ENCODE peak calls at places on chromosomes 13 and 19, in eight cellular contexts. C is fibroblast of lung, H is stomach, U is brain microvascular endothelial cell, B is bronchial epithelial cell, R is SK-N-SH, W is GM06990, M is neural progenitor cell. Y is an unnamed sample.

GRCh38 chr19:56537442-56537841 is 1.3 kb upstream of the ZFP28 start:
- DNase-seq in R (no peak), B (no peak), C (no peak), H (no peak), M (no peak), W (no peak), U (no peak), Y (no peak)

GRCh38 chr13:78598933-78599332 is 4.4 kb downstream of the POU4F1 start:
- DNase-seq in M (no peak), H (no peak), U (no peak), R (no peak), C (no peak), W (no peak), B (no peak), Y (no peak)

GRCh38 chr13:114049026-114049425 is 75.2 kb upstream of the C13orf46 start:
- DNase-seq in M (no peak), C (no peak), R (no peak), H (no peak), W (peak), U (no peak), B (no peak), Y (no peak)

GRCh38 chr19:18733196-18733647 is 49.7 kb downstream of the CRTC1 start:
- DNase-seq in H (peak), B (no peak), C (peak), R (peak), U (peak), M (no peak), W (no peak), Y (peak)

GRCh38 chr19:43699506-43700367 is 16.1 kb upstream of the IRGC start:
- DNase-seq in M (peak), B (peak), R (peak), H (peak), W (no peak), U (peak), C (peak), Y (peak)

GRCh38 chr13:73870970-73871935 is 263.0 kb downstream of the KLF12 start:
- DNase-seq in C (peak), U (peak), H (no peak), R (no peak), B (peak), W (no peak), M (no peak), Y (peak)

GRCh38 chr19:47486900-47487299 is 2.9 kb upstream of the KPTN start:
- DNase-seq in R (no peak), C (no peak), M (no peak), B (no peak), H (no peak), U (no peak), W (no peak), Y (no peak)

GRCh38 chr13:36888645-36889044 is 31.4 kb downstream of the SMAD9 start:
- DNase-seq in R (no peak), C (peak), M (no peak), B (no peak), U (no peak), W (no peak), H (no peak), Y (no peak)

GRCh38 chr13:54387607-54388006 is 1359.0 kb downstream of the OLFM4 start:
- DNase-seq in M (no peak), B (no peak), R (no peak), C (no peak), U (no peak), W (no peak), H (no peak), Y (no peak)

GRCh38 chr19:33143897-33144405 is 12.0 kb downstream of the WDR88 start:
- DNase-seq in C (peak), B (peak), H (peak), R (peak), M (peak), W (peak), U (peak), Y (peak)

GRCh38 chr19:32711747-32712146 is 7.8 kb upstream of the TDRD12 start:
- DNase-seq in M (no peak), B (no peak), R (no peak), W (no peak), C (no peak), U (no peak), H (no peak), Y (no peak)

GRCh38 chr19:38724380-38724854 is 19.9 kb downstream of the CAPN12 start:
- DNase-seq in M (no peak), U (no peak), W (no peak), B (no peak), C (no peak), R (no peak), H (no peak), Y (no peak)

GRCh38 chr13:27446986-27447583 is 3.3 kb downstream of the MTIF3 start:
- DNase-seq in H (no peak), B (no peak), U (no peak), R (no peak), W (no peak), C (no peak), M (no peak), Y (no peak)

GRCh38 chr13:32125221-32125621 is 93.6 kb downstream of the FRY start:
- DNase-seq in H (no peak), U (no peak), M (no peak), B (no peak), C (peak), W (no peak), R (no peak), Y (peak)

GRCh38 chr19:13764821-13765394 is 586 bp downstream of the MRI1 start:
- DNase-seq in C (no peak), U (no peak), W (peak), R (peak), H (peak), M (peak), B (no peak), Y (no peak)

GRCh38 chr19:7619671-7620441 is 9.5 kb downstream of the XAB2 start:
- DNase-seq in R (no peak), M (no peak), H (peak), C (no peak), W (no peak), U (no peak), B (no peak), Y (no peak)

GRCh38 chr13:28089065-28089464 is 11.3 kb downstream of the FLT3 start:
- DNase-seq in C (no peak), H (no peak), M (no peak), W (no peak), R (no peak), U (no peak), B (no peak), Y (no peak)

GRCh38 chr19:58353717-58354477 is 605 bp upstream of the A1BG start:
- DNase-seq in W (no peak), M (no peak), C (no peak), R (no peak), B (no peak), H (no peak), U (no peak), Y (no peak)

GRCh38 chr13:113423225-113424170 is 29.8 kb downstream of the ADPRHL1 start:
- DNase-seq in B (no peak), M (no peak), C (no peak), W (no peak), U (no peak), R (no peak), H (no peak), Y (no peak)

GRCh38 chr13:42883142-42883541 is 101.8 kb downstream of the FAM216B start:
- DNase-seq in B (peak), R (no peak), C (no peak), W (no peak), U (peak), M (no peak), H (no peak), Y (peak)

GRCh38 chr13:42878721-42879120 is 97.3 kb downstream of the FAM216B start:
- DNase-seq in M (no peak), H (no peak), R (no peak), C (no peak), B (no peak), W (no peak), U (no peak), Y (peak)

GRCh38 chr13:42885325-42885724 is 103.9 kb downstream of the FAM216B start:
- DNase-seq in U (no peak), H (no peak), R (no peak), M (no peak), B (no peak), W (no peak), C (no peak), Y (no peak)

GRCh38 chr13:42880241-42880640 is 98.9 kb downstream of the FAM216B start:
- DNase-seq in U (no peak), C (no peak), H (no peak), R (no peak), M (no peak), B (no peak), W (no peak), Y (peak)

DNA sequence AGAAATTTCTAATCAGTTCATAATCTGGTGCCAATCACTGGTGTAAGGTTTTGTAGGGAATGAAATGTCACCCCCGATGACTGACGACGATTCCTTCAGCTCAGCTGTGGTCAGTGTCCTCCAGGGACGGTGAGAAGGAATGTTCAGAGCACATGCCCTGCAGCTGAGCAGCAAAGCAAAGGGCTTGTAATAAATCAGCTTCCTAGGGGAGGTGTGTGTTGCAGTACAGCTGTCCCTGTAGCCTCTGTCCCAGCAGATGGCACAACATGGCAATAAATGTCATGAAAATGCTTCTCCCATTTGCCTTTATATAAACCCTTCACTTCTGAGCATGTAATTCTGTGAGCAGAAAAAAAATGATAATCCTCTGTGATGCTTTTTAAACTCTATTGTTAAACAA is 102.4 kb downstream of the FAM216B start:
- DNase-seq in U (peak), W (no peak), R (peak), H (no peak), B (peak), C (peak), M (peak), Y (peak)
- TF ChIP-seq CTCF in U (peak), W (no peak), R (peak), H (no peak), B (no peak), C (no peak), M (peak), Y (peak)

DNA sequence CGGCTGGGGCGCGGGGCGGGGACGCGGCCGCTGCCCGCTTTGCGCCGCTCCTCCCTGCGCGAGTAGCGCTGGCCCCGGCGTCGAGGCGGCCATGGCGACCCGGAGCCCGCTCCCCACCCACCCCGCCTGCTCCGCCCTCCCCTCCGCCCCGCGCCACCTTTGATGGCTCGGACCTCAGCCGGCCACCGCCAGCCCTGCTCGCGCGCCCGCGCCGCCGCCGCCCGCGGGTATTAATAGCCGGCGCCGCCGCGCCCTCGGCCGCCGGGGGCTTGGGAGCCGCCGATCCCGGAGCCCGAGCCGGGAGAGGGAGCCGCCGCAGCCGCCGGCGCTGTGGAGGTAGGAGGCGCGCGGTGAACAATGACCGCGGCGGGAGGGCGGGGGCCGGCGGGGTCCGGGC is 261 bp downstream of the FARP1 start:
- DNase-seq in B (no peak), U (no peak), W (no peak), R (peak), H (no peak), M (no peak), C (no peak), Y (no peak)
- H3K4me3 ChIP-seq in B (peak), U (peak), W (peak), R (peak), H (peak), M (peak), C (no peak), Y (peak)

GRCh38 chr13:50378513-50378970 is 363.3 kb downstream of the KCNRG start:
- DNase-seq in U (no peak), W (no peak), R (no peak), C (no peak), H (no peak), B (no peak), M (no peak), Y (no peak)

GRCh38 chr13:50377726-50378270 is 362.6 kb downstream of the KCNRG start:
- DNase-seq in H (no peak), W (no peak), C (no peak), B (no peak), U (no peak), M (no peak), R (no peak), Y (no peak)

GRCh38 chr13:50375792-50376191 is 360.5 kb downstream of the KCNRG start:
- DNase-seq in H (no peak), B (peak), R (no peak), U (peak), C (peak), M (no peak), W (no peak), Y (peak)

GRCh38 chr13:50374517-50374916 is 359.3 kb downstream of the KCNRG start:
- DNase-seq in C (no peak), B (no peak), W (no peak), M (no peak), U (no peak), R (no peak), H (no peak), Y (no peak)

DNA sequence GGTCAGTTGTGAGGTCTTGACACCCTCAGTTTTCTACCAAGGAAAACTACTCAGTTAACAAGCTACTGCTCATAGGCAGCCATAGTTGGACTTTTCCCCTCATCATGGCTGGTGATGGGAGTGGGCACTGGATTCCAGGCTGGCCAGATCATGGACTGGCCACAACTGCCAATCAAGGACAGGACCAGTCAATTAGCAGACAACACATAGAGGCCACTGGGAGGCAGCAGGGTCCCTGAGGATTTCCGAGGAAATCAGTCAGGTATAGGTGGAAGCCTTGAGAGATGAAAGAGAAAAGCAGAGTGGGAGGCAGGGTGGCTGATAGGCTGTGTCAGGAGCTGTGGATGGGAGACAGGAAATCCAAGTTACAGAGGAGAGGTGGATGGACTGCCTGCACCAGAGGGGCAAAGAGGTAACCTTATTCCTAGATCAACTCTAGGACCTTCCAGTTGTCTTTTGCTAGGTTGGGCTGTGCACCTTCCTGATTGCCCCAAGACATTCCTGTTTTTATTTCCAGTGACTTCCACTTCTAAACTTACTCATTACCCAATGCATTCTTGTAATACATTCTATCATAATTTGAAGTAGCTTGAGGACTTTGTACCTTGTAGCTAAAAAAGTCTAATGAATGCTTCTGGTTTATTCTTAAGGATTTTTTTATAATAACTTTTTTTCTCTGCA is 361.8 kb downstream of the KCNRG start:
- DNase-seq in C (no peak), M (peak), H (no peak), B (no peak), U (no peak), R (no peak), W (no peak), Y (no peak)
- TF ChIP-seq CTCF in C (no peak), M (peak), H (no peak), B (peak), U (peak), R (peak), W (no peak), Y (peak)

DNA sequence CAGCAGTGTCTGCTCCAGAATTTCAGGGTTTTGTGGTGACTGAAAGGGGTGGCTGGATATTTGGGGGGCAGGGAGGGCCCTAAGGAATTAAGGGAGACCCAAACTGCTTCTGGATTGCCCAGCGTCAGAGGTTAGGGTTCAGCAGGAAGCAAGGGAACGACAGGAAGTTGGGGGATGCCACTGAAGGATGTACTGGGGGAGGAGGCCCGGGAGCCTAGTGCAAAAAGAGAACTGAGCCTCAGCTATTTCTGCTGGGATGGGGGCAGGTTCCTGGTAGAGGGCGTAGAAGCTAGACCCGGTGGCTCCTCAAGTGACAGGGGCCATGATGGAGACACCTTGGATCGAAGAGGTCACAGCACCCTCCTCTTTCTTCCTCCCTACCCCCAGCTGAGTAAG is 1.1 kb downstream of the CYP2S1 start:
- DNase-seq in C (no peak), H (no peak), U (no peak), W (no peak), M (no peak), R (no peak), B (no peak), Y (no peak)
- H3K4me3 ChIP-seq in C (peak), H (peak), U (no peak), W (no peak), M (peak), R (no peak), B (peak), Y (no peak)

DNA sequence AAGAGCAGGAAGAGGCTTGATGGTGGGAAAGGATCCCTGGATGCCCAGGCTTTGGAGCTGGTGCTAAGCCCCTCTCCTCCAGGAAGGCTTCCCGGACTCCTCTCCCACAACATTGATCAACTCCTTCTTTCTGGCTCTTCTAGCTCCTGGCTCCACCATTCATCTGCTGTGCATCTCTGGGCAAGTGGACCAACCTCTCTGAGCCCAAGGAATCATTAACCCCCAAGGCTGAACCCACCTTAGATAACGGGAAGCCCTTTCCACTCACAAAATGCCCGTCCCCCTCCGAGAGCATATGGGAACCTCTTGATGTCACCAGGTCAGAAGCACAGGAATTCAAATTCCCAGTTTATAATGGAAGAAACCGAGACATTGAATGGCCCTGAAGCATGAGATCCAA is 5.2 kb downstream of the SIRT6 start:
- DNase-seq in R (no peak), C (no peak), B (no peak), W (no peak), H (no peak), U (no peak), M (no peak), Y (no peak)
- TF ChIP-seq CTCF in R (no peak), C (no peak), B (no peak), W (no peak), H (no peak), U (no peak), M (no peak), Y (no peak)

GRCh38 chr19:16890461-16891184 is 1.8 kb downstream of the F2RL3 start:
- DNase-seq in R (no peak), H (no peak), M (no peak), W (no peak), B (no peak), U (no peak), C (no peak), Y (no peak)
- H3K4me3 ChIP-seq in R (no peak), H (no peak), M (no peak), W (no peak), B (no peak), U (no peak), C (no peak), Y (no peak)

DNA sequence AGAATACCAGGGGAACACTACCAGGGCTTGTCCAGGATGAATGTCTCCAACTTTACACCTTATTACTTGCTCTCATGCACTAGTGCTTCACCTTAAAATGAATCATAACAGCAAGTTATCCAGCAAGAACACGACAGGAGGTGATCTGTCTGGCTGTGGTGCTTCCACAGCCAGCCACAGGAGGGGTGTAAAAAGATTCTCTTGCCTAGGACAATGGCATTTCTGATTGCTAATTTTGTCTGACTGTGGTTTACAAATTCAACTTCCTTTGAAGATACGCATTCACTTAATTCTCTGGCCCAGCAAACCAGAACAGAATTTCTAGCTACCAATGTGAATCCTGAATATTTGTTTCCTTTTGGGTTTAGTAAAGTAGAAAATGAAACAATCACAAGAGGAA is 23.1 kb upstream of the COG3 start:
- DNase-seq in W (peak), U (peak), M (no peak), B (peak), H (no peak), R (no peak), C (peak), Y (peak)
- TF ChIP-seq CTCF in W (peak), U (peak), M (no peak), B (peak), H (no peak), R (peak), C (no peak), Y (peak)

Y was measured in fibroblast of mammary gland.